ENCODE peak calls at places on chromosomes 11 and 22, in seven cellular contexts. H is activated gamma-delta T cell treated with anti-CD3 and anti-CD28 coated beads, Interleukin-2, amount 50 U/mL, for 16 hours; O is AG08396; J is NCI-H774; C is activated naive CD4-positive, alpha-beta T cell; A is Kasumi-1; M is neuronal stem cell. T is an unnamed sample.

GRCh38 chr11:61509058-61510029 is 795 bp downstream of the LRRC10B start:
- DNase-seq in A (peak), C (peak), O (peak), M (peak), J (peak), H (peak), T (peak)

GRCh38 chr11:20342347-20343279 is 20.9 kb upstream of the HTATIP2 start:
- DNase-seq in C (no peak), J (no peak), O (no peak), M (peak), A (no peak), H (no peak), T (no peak)

GRCh38 chr11:66718320-66718971 is 10.6 kb downstream of the SPTBN2 start:
- DNase-seq in C (no peak), M (no peak), A (no peak), J (peak), H (no peak), O (no peak), T (no peak)

GRCh38 chr22:20435436-20436308 is 2.0 kb downstream of the SCARF2 start:
- DNase-seq in M (no peak), J (no peak), O (peak), H (no peak), A (no peak), C (no peak), T (no peak)

GRCh38 chr22:36493690-36494110 is 12.3 kb upstream of the TXN2 start:
- DNase-seq in A (peak), O (no peak), H (no peak), M (no peak), C (no peak), J (no peak), T (peak)

GRCh38 chr22:44497218-44497903 is 672 bp downstream of the RTL6 start:
- DNase-seq in A (no peak), C (no peak), H (no peak), M (peak), J (no peak), O (peak), T (peak)

GRCh38 chr11:125402436-125402835 is 93.6 kb downstream of the FEZ1 start:
- DNase-seq in C (no peak), J (no peak), O (peak), M (no peak), A (no peak), H (no peak), T (no peak)

GRCh38 chr11:81907996-81908395 is 825.7 kb downstream of the FAM181B start:
- DNase-seq in A (no peak), J (no peak), O (no peak), C (no peak), H (no peak), M (no peak), T (no peak)

GRCh38 chr11:81218440-81218839 is 1515.2 kb downstream of the FAM181B start:
- DNase-seq in H (no peak), M (no peak), A (no peak), J (no peak), C (no peak), O (no peak), T (no peak)

GRCh38 chr11:70501026-70501901 is 102.9 kb downstream of the CTTN start:
- DNase-seq in H (no peak), J (no peak), M (no peak), O (peak), A (no peak), C (no peak), T (no peak)

GRCh38 chr11:3102641-3102921 is 45.4 kb upstream of the CARS1 start:
- DNase-seq in O (no peak), A (no peak), H (no peak), J (no peak), M (no peak), C (no peak), T (no peak)

GRCh38 chr11:6655790-6656580 is at the start of gene DCHS1:
- DNase-seq in J (no peak), A (no peak), H (no peak), O (peak), M (no peak), C (peak), T (no peak)

GRCh38 chr11:66842896-66843775 is at the start of gene RCE1:
- DNase-seq in C (peak), J (peak), A (peak), H (peak), M (peak), O (peak), T (peak)

GRCh38 chr11:30719420-30719819 is 133.3 kb upstream of the MPPED2 start:
- DNase-seq in C (no peak), H (no peak), M (no peak), A (no peak), O (no peak), J (no peak), T (no peak)

GRCh38 chr22:27152033-27152432 is 494.6 kb downstream of the MIAT start:
- DNase-seq in J (no peak), O (no peak), A (no peak), H (no peak), C (no peak), M (no peak), T (no peak)

GRCh38 chr11:120972621-120973020 is 51.3 kb upstream of the TBCEL start:
- DNase-seq in J (no peak), A (no peak), M (no peak), H (no peak), O (no peak), C (no peak), T (no peak)

GRCh38 chr11:2975594-2975993 is 16.5 kb downstream of the NAP1L4 start:
- DNase-seq in H (peak), A (peak), O (no peak), C (peak), M (no peak), J (peak), T (peak)

GRCh38 chr11:111725621-111726020 is 40.6 kb downstream of the PPP2R1B start:
- DNase-seq in C (no peak), A (no peak), O (no peak), M (no peak), J (no peak), H (no peak), T (no peak)

GRCh38 chr11:135073444-135073843 is 661.4 kb upstream of the B3GAT1 start:
- DNase-seq in J (no peak), A (no peak), M (no peak), C (no peak), O (no peak), H (no peak), T (no peak)

GRCh38 chr11:64355078-64355940 is 3.7 kb upstream of the RPS6KA4 start:
- DNase-seq in C (peak), M (no peak), H (no peak), O (peak), A (peak), J (peak), T (peak)

GRCh38 chr11:86047275-86047991 is 21.5 kb downstream of the PICALM start:
- DNase-seq in O (no peak), C (no peak), A (no peak), H (no peak), J (no peak), M (no peak), T (peak)

GRCh38 chr11:12075822-12076821 is 34.3 kb upstream of the MICAL2 start:
- DNase-seq in C (no peak), J (no peak), A (no peak), O (peak), M (no peak), H (no peak), T (no peak)

GRCh38 chr22:42914511-42915076 is 57.5 kb upstream of the ARFGAP3 start:
- DNase-seq in J (no peak), M (no peak), O (no peak), H (no peak), A (no peak), C (no peak), T (no peak)

GRCh38 chr22:42794551-42795510 is 62.2 kb downstream of the ARFGAP3 start:
- DNase-seq in O (no peak), M (no peak), A (no peak), J (no peak), C (no peak), H (no peak), T (no peak)

GRCh38 chr11:128179049-128179448 is 408.3 kb downstream of the ETS1 start:
- DNase-seq in J (peak), C (no peak), A (no peak), H (no peak), M (no peak), O (no peak), T (no peak)

GRCh38 chr11:2105536-2105935 is 33.7 kb downstream of the IGF2 start:
- DNase-seq in C (no peak), A (no peak), H (no peak), M (no peak), J (no peak), O (no peak), T (no peak)

GRCh38 chr11:57248780-57249383 is 11.8 kb upstream of the APLNR start:
- DNase-seq in J (peak), O (peak), H (no peak), A (peak), C (no peak), M (peak), T (peak)

GRCh38 chr11:26331911-26332571 is at the start of gene ANO3:
- DNase-seq in O (peak), J (peak), M (peak), A (peak), C (no peak), H (no peak), T (no peak)

GRCh38 chr11:36023922-36024321 is 80.1 kb downstream of the LDLRAD3 start:
- DNase-seq in J (no peak), M (no peak), H (no peak), A (no peak), O (no peak), C (no peak), T (no peak)

GRCh38 chr11:69899957-69900821 is 81.0 kb upstream of the FGF3 start:
- DNase-seq in M (no peak), C (no peak), A (no peak), H (no peak), J (no peak), O (peak), T (no peak)

GRCh38 chr11:18145025-18145424 is 12.7 kb downstream of the MRGPRX3 start:
- DNase-seq in J (no peak), H (no peak), M (no peak), C (no peak), A (peak), O (no peak), T (peak)

GRCh38 chr11:103619480-103619879 is 417.0 kb upstream of the DDI1 start:
- DNase-seq in O (no peak), A (no peak), J (peak), M (no peak), H (no peak), C (no peak), T (no peak)

T was measured in NB4.